ENCODE peak calls at places on chromosomes 5 and 9, in five cellular contexts. R is HFFc6, A is MV-4-11, L is GM12892, F is K562. J is an unnamed sample.

GRCh38 chr5:9168791-9169611 is 376.9 kb downstream of the SEMA5A start:
- DNase-seq in R (no peak), A (no peak), L (no peak), F (no peak), J (no peak)

GRCh38 chr5:179311581-179311980 is 33.7 kb downstream of the ADAMTS2 start:
- DNase-seq in R (no peak), A (no peak), F (no peak), L (no peak), J (no peak)

GRCh38 chr9:126894052-126894603 is 20.5 kb upstream of the RALGPS1 start:
- DNase-seq in R (peak; percentile 1), L (no peak), F (no peak), A (no peak), J (no peak)

GRCh38 chr5:27290166-27290565 is 251.8 kb upstream of the CDH9 start:
- DNase-seq in F (no peak), L (no peak), R (no peak), A (no peak), J (no peak)

GRCh38 chr5:134879456-134879855 is 5.3 kb downstream of the TXNDC15 start:
- DNase-seq in L (no peak), A (no peak), R (no peak), F (no peak), J (no peak)

GRCh38 chr5:131147258-131147657 is 17.8 kb downstream of the HINT1 start:
- DNase-seq in L (no peak), F (no peak), R (no peak), A (no peak), J (no peak)

GRCh38 chr5:159878988-159879471 is 37.3 kb upstream of the ADRA1B start:
- DNase-seq in L (no peak), F (peak; percentile 14), R (peak; percentile 85), A (peak; percentile 72), J (no peak)

GRCh38 chr5:15790446-15791005 is 290.5 kb downstream of the FBXL7 start:
- DNase-seq in F (no peak), A (no peak), L (no peak), R (peak; percentile 24), J (no peak)

GRCh38 chr5:154511984-154512383 is 34.0 kb upstream of the HAND1 start:
- DNase-seq in R (no peak), A (no peak), L (no peak), F (no peak), J (no peak)

GRCh38 chr5:68548959-68549676 is 333.6 kb downstream of the PIK3R1 start:
- DNase-seq in L (no peak), A (no peak), F (no peak), R (no peak), J (no peak)

GRCh38 chr5:439636-440035 is 3.3 kb upstream of the EXOC3 start:
- DNase-seq in A (no peak), L (no peak), F (no peak), R (no peak), J (no peak)

GRCh38 chr9:125538092-125538473 is 168.9 kb downstream of the MAPKAP1 start:
- DNase-seq in L (no peak), R (peak; percentile 89), A (peak; percentile 12), F (no peak), J (peak; percentile 80)

GRCh38 chr9:125460883-125461475 is 199.4 kb downstream of the GAPVD1 start:
- DNase-seq in F (no peak), R (peak; percentile 40), L (no peak), A (no peak), J (no peak)

GRCh38 chr9:109481747-109482325 is 16.3 kb downstream of the PTPN3 start:
- DNase-seq in L (no peak), R (no peak), F (no peak), A (no peak), J (no peak)

GRCh38 chr5:68320094-68320986 is 104.8 kb downstream of the PIK3R1 start:
- DNase-seq in F (no peak), A (no peak), R (no peak), L (no peak), J (no peak)

GRCh38 chr9:33101104-33101951 is 24.9 kb upstream of the SMU1 start:
- DNase-seq in R (peak; percentile 72), F (no peak), A (no peak), L (no peak), J (peak; percentile 19)

GRCh38 chr9:115849679-115850412 is 303.7 kb upstream of the PAPPA start:
- DNase-seq in L (no peak), R (no peak), F (no peak), A (no peak), J (no peak)

GRCh38 chr5:138504799-138505198 is 38.2 kb downstream of the ETF1 start:
- DNase-seq in R (no peak), F (no peak), A (no peak), L (no peak), J (no peak)

GRCh38 chr5:96962540-96962991 is 26.7 kb downstream of the LNPEP start:
- DNase-seq in R (no peak), A (peak; percentile 52), L (no peak), F (no peak), J (no peak)

GRCh38 chr5:111043712-111044506 is 27.6 kb upstream of the TSLP start:
- DNase-seq in A (no peak), L (no peak), F (no peak), R (no peak), J (no peak)

GRCh38 chr5:96537386-96537785 is 104.3 kb upstream of the PCSK1 start:
- DNase-seq in F (no peak), R (peak; percentile 73), A (peak; percentile 81), L (no peak), J (peak; percentile 73)

GRCh38 chr5:174608631-174609097 is 115.7 kb upstream of the MSX2 start:
- DNase-seq in F (no peak), A (peak; percentile 94), L (no peak), R (no peak), J (no peak)

GRCh38 chr9:119370816-119371215 is 1.6 kb upstream of the BRINP1 start:
- DNase-seq in R (no peak), L (peak; percentile 21), A (peak; percentile 7), F (peak; percentile 16), J (no peak)

GRCh38 chr9:79569814-79570448 is 1.8 kb upstream of the TLE4 start:
- DNase-seq in R (no peak), A (no peak), F (no peak), L (no peak), J (no peak)

GRCh38 chr9:134637241-134637640 is 4.4 kb upstream of the COL5A1 start:
- DNase-seq in F (no peak), L (no peak), A (no peak), R (no peak), J (no peak)